ENCODE peak calls at places on chromosomes 16 and 17, in seven cellular contexts. H is non-pigmented ciliary epithelial cell; O is GF-D8; T is KBM-7; M is nephron progenitor cell; E is adrenal gland; X is stimulated activated CD4-positive, alpha-beta T cell treated with anti-CD3 and anti-CD28 coated beads, TNF-alpha, amount 100 ng/mL, for 48 hours. W is an unnamed sample.
A peak's percentile ranks its signal among the peaks of the same experiment; 100 is the strongest.

GRCh38 chr17:17851101-17851500 is 14.3 kb upstream of the SREBF1 start:
- DNase-seq in H (no peak), O (no peak), T (no peak), M (no peak), E (no peak), X (no peak), W (no peak)

GRCh38 chr17:56785396-56785795 is 48.3 kb downstream of the C17orf67 start:
- DNase-seq in H (no peak), O (no peak), T (peak; percentile 30), M (no peak), E (no peak), X (no peak), W (no peak)

GRCh38 chr17:41103896-41104295 is 1.3 kb upstream of the KRTAP4-9 start:
- DNase-seq in H (no peak), O (no peak), T (no peak), M (no peak), E (no peak), X (no peak), W (no peak)

GRCh38 chr17:32536736-32537646 is 50.2 kb downstream of the CDK5R1 start:
- DNase-seq in H (no peak), O (no peak), T (no peak), M (no peak), E (no peak), X (no peak), W (no peak)

GRCh38 chr16:88341551-88342290 is 41.0 kb upstream of the ZNF469 start:
- DNase-seq in H (no peak), O (no peak), T (no peak), M (no peak), E (no peak), X (no peak), W (no peak)

GRCh38 chr17:39927928-39928867 is 666 bp downstream of the LRRC3C start:
- DNase-seq in H (no peak), O (no peak), T (peak; percentile 24), M (peak; percentile 32), E (peak; percentile 52), X (no peak), W (no peak)

GRCh38 chr16:80744856-80745255 is 59.5 kb downstream of the CDYL2 start:
- DNase-seq in H (no peak), O (no peak), T (no peak), M (no peak), E (no peak), X (no peak), W (no peak)

GRCh38 chr16:57657228-57657627 is 10.9 kb upstream of the ADGRG3 start:
- DNase-seq in H (no peak), O (no peak), T (no peak), M (no peak), E (no peak), X (no peak), W (no peak)

GRCh38 chr16:70709961-70710360 is 24.1 kb upstream of the MTSS2 start:
- DNase-seq in H (no peak), O (no peak), T (no peak), M (no peak), E (no peak), X (no peak), W (no peak)

GRCh38 chr16:77564791-77565390 is 130.1 kb upstream of the ADAMTS18 start:
- DNase-seq in H (no peak), O (no peak), T (no peak), M (no peak), E (no peak), X (no peak), W (no peak)

GRCh38 chr16:19885456-19886060 is 910 bp upstream of the GPRC5B start:
- DNase-seq in H (no peak), O (no peak), T (no peak), M (peak; percentile 16), E (peak; percentile 30), X (no peak), W (no peak)

GRCh38 chr16:84370723-84371552 is 2.6 kb downstream of the ATP2C2 start:
- DNase-seq in H (no peak), O (no peak), T (no peak), M (no peak), E (no peak), X (no peak), W (no peak)

GRCh38 chr17:32227910-32228309 is 37.7 kb upstream of the RHBDL3 start:
- DNase-seq in H (no peak), O (no peak), T (no peak), M (no peak), E (no peak), X (no peak), W (no peak)

GRCh38 chr17:43341705-43342600 is 56.8 kb upstream of the ARL4D start:
- DNase-seq in H (no peak), O (no peak), T (no peak), M (no peak), E (no peak), X (no peak), W (no peak)

GRCh38 chr17:17414316-17414937 is 62.4 kb upstream of the MED9 start:
- DNase-seq in H (no peak), O (no peak), T (no peak), M (no peak), E (no peak), X (no peak), W (no peak)

GRCh38 chr17:77503916-77504651 is 363.3 kb downstream of the SEC14L1 start:
- DNase-seq in H (no peak), O (no peak), T (no peak), M (no peak), E (peak; percentile 14), X (no peak), W (no peak)

W was measured in GOT3.